ENCODE peak calls at places on chromosomes 4 and X, in ten cellular contexts. X is cardiac muscle cell; I is nephron progenitor cell; Z is GM20000; K is T-helper 1 cell; H is hepatocyte; G is GM12865; W is pancreas; F is stimulated activated naive CD4-positive, alpha-beta T cell; O is hepatic stellate cell. U is an unnamed sample.

GRCh38 chr4:23934915-23935314 is 45.1 kb upstream of the PPARGC1A start:
- DNase-seq in X (no peak), I (no peak), Z (no peak), K (no peak), H (peak), G (no peak), W (peak), F (no peak), O (peak), U (no peak)

GRCh38 chr4:141350122-141350904 is 129.6 kb downstream of the ZNF330 start:
- DNase-seq in X (no peak), I (no peak), Z (no peak), K (no peak), H (peak), G (no peak), W (peak), F (no peak), O (no peak), U (no peak)

GRCh38 chr4:140122891-140123290 is 31.1 kb downstream of the MAML3 start:
- DNase-seq in X (no peak), I (no peak), Z (no peak), K (no peak), H (no peak), G (no peak), W (no peak), F (no peak), O (no peak), U (no peak)

GRCh38 chrX:46653482-46653881 is 79.9 kb downstream of the CHST7 start:
- DNase-seq in X (peak), I (peak), Z (no peak), K (no peak), H (peak), G (no peak), W (no peak), F (no peak), O (no peak), U (peak)

GRCh38 chr4:76208005-76208765 is 5.4 kb downstream of the SCARB2 start:
- DNase-seq in X (no peak), I (no peak), Z (no peak), K (no peak), H (peak), G (no peak), W (peak), F (no peak), O (peak), U (no peak)

GRCh38 chr4:29051381-29051965 is 1668.7 kb upstream of the PCDH7 start:
- DNase-seq in X (no peak), I (no peak), Z (no peak), K (no peak), H (no peak), G (no peak), W (no peak), F (no peak), O (no peak), U (no peak)

GRCh38 chrX:111743316-111743715 is 62.3 kb downstream of the ALG13 start:
- DNase-seq in X (no peak), I (no peak), Z (no peak), K (no peak), H (no peak), G (no peak), W (no peak), F (no peak), O (no peak), U (no peak)

GRCh38 chrX:134868766-134869495 is 121.9 kb upstream of the SMIM10 start:
- DNase-seq in X (no peak), I (no peak), Z (no peak), K (no peak), H (no peak), G (no peak), W (no peak), F (no peak), O (peak), U (no peak)

GRCh38 chrX:82412851-82413250 is 1095.2 kb upstream of the POU3F4 start:
- DNase-seq in X (no peak), I (no peak), Z (no peak), K (no peak), H (no peak), G (no peak), W (no peak), F (no peak), O (no peak), U (no peak)

GRCh38 chr4:159281781-159282180 is 178.9 kb downstream of the RAPGEF2 start:
- DNase-seq in X (no peak), I (no peak), Z (no peak), K (no peak), H (no peak), G (no peak), W (no peak), F (no peak), O (no peak), U (no peak)

GRCh38 chr4:117983541-117984451 is 50.5 kb upstream of the NDST3 start:
- DNase-seq in X (no peak), I (no peak), Z (no peak), K (no peak), H (no peak), G (no peak), W (no peak), F (no peak), O (no peak), U (no peak)

GRCh38 chrX:110359273-110359672 is 625 bp downstream of the RTL9 start:
- DNase-seq in X (no peak), I (no peak), Z (no peak), K (no peak), H (no peak), G (no peak), W (no peak), F (no peak), O (no peak), U (no peak)

GRCh38 chrX:79107891-79108718 is 36.4 kb upstream of the GPR174 start:
- DNase-seq in X (no peak), I (no peak), Z (peak), K (no peak), H (no peak), G (peak), W (no peak), F (no peak), O (no peak), U (no peak)

GRCh38 chr4:152085657-152086056 is 324.9 kb upstream of the GATB start:
- DNase-seq in X (no peak), I (no peak), Z (no peak), K (no peak), H (no peak), G (no peak), W (no peak), F (no peak), O (no peak), U (no peak)

GRCh38 chr4:124018383-124019317 is 622.1 kb downstream of the SPRY1 start:
- DNase-seq in X (peak), I (peak), Z (peak), K (no peak), H (peak), G (peak), W (no peak), F (no peak), O (peak), U (peak)

GRCh38 chrX:57137481-57137880 is 284 bp upstream of the SPIN2A start:
- DNase-seq in X (peak), I (no peak), Z (no peak), K (no peak), H (peak), G (no peak), W (no peak), F (no peak), O (peak), U (no peak)

GRCh38 chr4:26116057-26116456 is 202.0 kb downstream of the SMIM20 start:
- DNase-seq in X (peak), I (no peak), Z (no peak), K (no peak), H (peak), G (no peak), W (no peak), F (no peak), O (no peak), U (no peak)

GRCh38 chrX:153590961-153591956 is 7.7 kb downstream of the CCNQ start:
- DNase-seq in X (no peak), I (no peak), Z (no peak), K (no peak), H (no peak), G (no peak), W (no peak), F (no peak), O (no peak), U (no peak)

GRCh38 chr4:2930821-2931764 is 32.1 kb downstream of the NOP14 start:
- DNase-seq in X (no peak), I (no peak), Z (no peak), K (no peak), H (no peak), G (no peak), W (peak), F (no peak), O (no peak), U (no peak)

GRCh38 chrX:48972214-48973164 is 845 bp upstream of the KCND1 start:
- DNase-seq in X (peak), I (peak), Z (peak), K (no peak), H (peak), G (peak), W (no peak), F (no peak), O (peak), U (peak)

GRCh38 chr4:94256833-94257232 is 49.2 kb downstream of the SMARCAD1 start:
- DNase-seq in X (no peak), I (no peak), Z (no peak), K (no peak), H (no peak), G (no peak), W (no peak), F (no peak), O (no peak), U (peak)

GRCh38 chrX:50691820-50692219 is 122.2 kb downstream of the SHROOM4 start:
- DNase-seq in X (peak), I (peak), Z (peak), K (no peak), H (peak), G (peak), W (no peak), F (no peak), O (peak), U (peak)

GRCh38 chr4:115332078-115332477 is 218.7 kb upstream of the NDST4 start:
- DNase-seq in X (peak), I (no peak), Z (no peak), K (no peak), H (no peak), G (no peak), W (no peak), F (no peak), O (no peak), U (no peak)

GRCh38 chr4:142293536-142293935 is 552.6 kb downstream of the INPP4B start:
- DNase-seq in X (no peak), I (no peak), Z (no peak), K (no peak), H (no peak), G (no peak), W (no peak), F (no peak), O (no peak), U (no peak)

GRCh38 chr4:176340871-176341685 is 21.3 kb downstream of the SPCS3 start:
- DNase-seq in X (peak), I (peak), Z (peak), K (no peak), H (peak), G (peak), W (no peak), F (no peak), O (no peak), U (peak)

GRCh38 chr4:154049457-154050181 is 260.7 kb upstream of the SFRP2 start:
- DNase-seq in X (peak), I (peak), Z (no peak), K (no peak), H (peak), G (no peak), W (no peak), F (no peak), O (no peak), U (peak)

GRCh38 chr4:21848001-21848400 is 100.6 kb downstream of the KCNIP4 start:
- DNase-seq in X (peak), I (no peak), Z (no peak), K (no peak), H (no peak), G (no peak), W (no peak), F (no peak), O (no peak), U (no peak)

GRCh38 chr4:1305261-1305711 is 15.6 kb downstream of the MAEA start:
- DNase-seq in X (no peak), I (no peak), Z (no peak), K (no peak), H (no peak), G (no peak), W (no peak), F (no peak), O (no peak), U (no peak)

GRCh38 chrX:129663171-129663570 is 8.4 kb upstream of the APLN start:
- DNase-seq in X (no peak), I (no peak), Z (no peak), K (no peak), H (no peak), G (no peak), W (no peak), F (no peak), O (peak), U (no peak)

GRCh38 chrX:15073313-15073712 is 196.6 kb downstream of the ASB9 start:
- DNase-seq in X (no peak), I (no peak), Z (no peak), K (no peak), H (no peak), G (no peak), W (no peak), F (no peak), O (no peak), U (no peak)

GRCh38 chrX:110081740-110082139 is 78.8 kb downstream of the TMEM164 start:
- DNase-seq in X (no peak), I (no peak), Z (no peak), K (no peak), H (no peak), G (no peak), W (peak), F (no peak), O (no peak), U (no peak)

GRCh38 chr4:132530846-132531245 is 618.2 kb upstream of the PCDH10 start:
- DNase-seq in X (no peak), I (no peak), Z (no peak), K (no peak), H (no peak), G (no peak), W (no peak), F (no peak), O (no peak), U (no peak)

GRCh38 chr4:119029847-119030535 is 105.6 kb upstream of the MYOZ2 start:
- DNase-seq in X (no peak), I (no peak), Z (no peak), K (no peak), H (no peak), G (no peak), W (no peak), F (no peak), O (no peak), U (no peak)

GRCh38 chr4:54101190-54102041 is 1.5 kb downstream of the GSX2 start:
- DNase-seq in X (no peak), I (no peak), Z (no peak), K (no peak), H (no peak), G (no peak), W (no peak), F (no peak), O (no peak), U (peak)

GRCh38 chr4:54505362-54505761 is 152.4 kb upstream of the KIT start:
- DNase-seq in X (no peak), I (no peak), Z (no peak), K (no peak), H (no peak), G (no peak), W (no peak), F (no peak), O (no peak), U (no peak)

GRCh38 chrX:123976671-123977316 is 15.3 kb downstream of the STAG2 start:
- DNase-seq in X (no peak), I (no peak), Z (no peak), K (no peak), H (peak), G (no peak), W (no peak), F (no peak), O (peak), U (peak)